ENCODE peak calls at places on chromosomes 16 and 17, in seven cellular contexts. W is HepG2, T is stomach, X is prostate gland, U is GM23338, I is HCT116, E is H1. S is an unnamed sample.

GRCh38 chr16:27843800-27844199 is 219.7 kb downstream of the GSG1L start:
- DNase-seq in W (no peak), T (no peak), X (no peak), U (no peak), I (no peak), E (no peak), S (no peak)

GRCh38 chr16:2223375-2224182 is at the start of gene E4F1:
- DNase-seq in W (peak; percentile 97), T (peak; percentile 100), X (peak; percentile 99), U (peak; percentile 100), I (peak; percentile 99), E (peak; percentile 99), S (peak; percentile 100)

GRCh38 chr17:67194134-67194533 is 50.9 kb downstream of the HELZ start:
- DNase-seq in W (peak; percentile 50), T (no peak), X (no peak), U (peak; percentile 9), I (no peak), E (no peak), S (no peak)

GRCh38 chr17:37220609-37220953 is 155.2 kb upstream of the C17orf78 start:
- DNase-seq in W (no peak), T (no peak), X (no peak), U (peak; percentile 60), I (peak; percentile 2), E (no peak), S (no peak)

GRCh38 chr16:31708348-31708747 is 165.3 kb upstream of the ZNF267 start:
- DNase-seq in W (no peak), T (no peak), X (no peak), U (no peak), I (no peak), E (no peak), S (no peak)

GRCh38 chr17:55710829-55711496 is 11.7 kb downstream of the TMEM100 start:
- DNase-seq in W (no peak), T (no peak), X (no peak), U (no peak), I (no peak), E (no peak), S (no peak)

GRCh38 chr16:55120408-55120807 is 189.7 kb downstream of the IRX5 start:
- DNase-seq in W (peak; percentile 9), T (no peak), X (no peak), U (peak; percentile 27), I (no peak), E (no peak), S (no peak)

GRCh38 chr17:47275245-47275984 is 21.8 kb downstream of the ITGB3 start:
- DNase-seq in W (no peak), T (peak; percentile 66), X (peak; percentile 46), U (peak; percentile 71), I (no peak), E (peak; percentile 80), S (no peak)

GRCh38 chr16:80778707-80779106 is 25.7 kb downstream of the CDYL2 start:
- DNase-seq in W (no peak), T (no peak), X (no peak), U (no peak), I (no peak), E (no peak), S (no peak)

GRCh38 chr16:68444058-68444657 is 4.2 kb downstream of the SMPD3 start:
- DNase-seq in W (peak; percentile 43), T (peak; percentile 52), X (no peak), U (peak; percentile 84), I (no peak), E (peak; percentile 77), S (peak; percentile 14)

GRCh38 chr16:20941635-20941926 is 41.0 kb downstream of the LYRM1 start:
- DNase-seq in W (no peak), T (no peak), X (no peak), U (no peak), I (no peak), E (no peak), S (no peak)

GRCh38 chr17:82649501-82650261 is 1.4 kb upstream of the WDR45B start:
- DNase-seq in W (no peak), T (no peak), X (no peak), U (no peak), I (no peak), E (no peak), S (no peak)

GRCh38 chr16:30527635-30528178 is 1.3 kb upstream of the ZNF768 start:
- DNase-seq in W (no peak), T (peak; percentile 36), X (peak; percentile 75), U (peak; percentile 65), I (no peak), E (no peak), S (no peak)

GRCh38 chr16:82655315-82655714 is 28.5 kb downstream of the CDH13 start:
- DNase-seq in W (no peak), T (peak; percentile 36), X (no peak), U (no peak), I (no peak), E (no peak), S (no peak)

GRCh38 chr17:77352996-77353395 is 212.2 kb downstream of the SEC14L1 start:
- DNase-seq in W (no peak), T (peak; percentile 4), X (no peak), U (no peak), I (no peak), E (no peak), S (no peak)

GRCh38 chr17:29115906-29116651 is 64.1 kb downstream of the MYO18A start:
- DNase-seq in W (peak; percentile 36), T (no peak), X (no peak), U (peak; percentile 93), I (peak; percentile 35), E (peak; percentile 79), S (no peak)

GRCh38 chr17:1067282-1067956 is 70.5 kb downstream of the TIMM22 start:
- DNase-seq in W (peak; percentile 86), T (peak; percentile 54), X (no peak), U (no peak), I (no peak), E (no peak), S (no peak)

GRCh38 chr17:73455050-73455687 is 143.4 kb upstream of the CDC42EP4 start:
- DNase-seq in W (no peak), T (peak; percentile 46), X (peak; percentile 61), U (no peak), I (no peak), E (no peak), S (no peak)

GRCh38 chr16:56800355-56800754 is 64.7 kb upstream of the SLC12A3 start:
- DNase-seq in W (peak; percentile 80), T (no peak), X (no peak), U (no peak), I (no peak), E (no peak), S (no peak)

GRCh38 chr16:57791903-57792461 is 10.3 kb downstream of the KIFC3 start:
- DNase-seq in W (no peak), T (no peak), X (no peak), U (no peak), I (no peak), E (no peak), S (no peak)

GRCh38 chr16:27383511-27384243 is 18.3 kb upstream of the IL21R start:
- DNase-seq in W (no peak), T (no peak), X (no peak), U (no peak), I (no peak), E (no peak), S (peak; percentile 96)

GRCh38 chr16:86587487-86587886 is 9.1 kb downstream of the FOXL1 start:
- DNase-seq in W (no peak), T (no peak), X (no peak), U (no peak), I (no peak), E (no peak), S (no peak)

GRCh38 chr16:68901910-68902309 is 58.6 kb downstream of the TANGO6 start:
- DNase-seq in W (no peak), T (no peak), X (no peak), U (peak; percentile 43), I (no peak), E (no peak), S (no peak)

GRCh38 chr17:61738249-61738648 is 125.1 kb downstream of the BRIP1 start:
- DNase-seq in W (no peak), T (no peak), X (no peak), U (no peak), I (no peak), E (no peak), S (no peak)

GRCh38 chr16:71837150-71837549 is 8.6 kb upstream of the ATXN1L start:
- DNase-seq in W (no peak), T (no peak), X (no peak), U (no peak), I (no peak), E (no peak), S (no peak)
- TF ChIP-seq POLR2AphosphoS5 in W (no peak), T (no peak), X (no peak), U (no peak), I (no peak), E (no peak), S (no peak)

DNA sequence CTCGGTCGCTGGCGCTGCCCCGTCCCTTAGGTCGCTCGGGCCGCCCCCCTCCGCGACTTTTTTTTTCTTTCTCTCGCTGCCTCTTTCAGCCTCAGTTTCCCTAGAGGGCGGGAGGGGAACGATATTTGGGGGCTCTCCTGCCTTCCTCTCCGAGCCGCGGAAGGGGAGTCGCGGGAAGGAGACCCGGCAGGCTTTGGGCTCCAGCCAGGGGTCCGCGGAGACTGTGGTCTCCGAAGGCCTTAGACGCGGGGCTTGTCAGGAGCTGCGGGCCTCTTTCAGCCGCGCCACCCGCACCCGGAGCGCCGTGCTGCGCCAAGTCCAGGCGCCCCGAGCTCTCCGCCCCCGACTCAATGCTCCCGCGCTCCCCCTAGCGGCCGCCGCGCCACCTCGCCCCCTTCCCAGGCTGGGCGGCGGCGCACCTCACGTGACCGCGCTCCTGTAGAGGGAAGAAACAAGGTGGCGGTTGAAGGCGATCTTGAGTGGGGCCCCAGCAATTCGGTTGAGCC is at the start of gene LRRC37B:
- DNase-seq in W (peak; percentile 68), T (peak; percentile 91), X (peak; percentile 89), U (peak; percentile 89), I (peak; percentile 42), E (peak; percentile 98), S (peak; percentile 91)
- H3K27ac ChIP-seq in W (peak within 1 kb of the TSS; percentile 23), T (peak within 1 kb of the TSS; percentile 88), X (peak within 1 kb of the TSS; percentile 85), U (peak within 1 kb of the TSS; percentile 39), I (peak within 1 kb of the TSS; percentile 63), E (peak within 1 kb of the TSS; percentile 35), S (peak within 1 kb of the TSS; percentile 73)

GRCh38 chr17:64309710-64310109 is 46.6 kb upstream of the TEX2 start:
- DNase-seq in W (no peak), T (no peak), X (no peak), U (no peak), I (no peak), E (no peak), S (no peak)

GRCh38 chr17:64313577-64313976 is 50.5 kb upstream of the TEX2 start:
- DNase-seq in W (no peak), T (no peak), X (no peak), U (no peak), I (no peak), E (no peak), S (no peak)

GRCh38 chr17:64318068-64318467 is 55.0 kb upstream of the TEX2 start:
- DNase-seq in W (no peak), T (no peak), X (no peak), U (no peak), I (no peak), E (no peak), S (no peak)

GRCh38 chr17:64319531-64319930 is 56.5 kb upstream of the TEX2 start:
- DNase-seq in W (no peak), T (no peak), X (no peak), U (no peak), I (no peak), E (no peak), S (no peak)

GRCh38 chr17:64315032-64315490 is 52.0 kb upstream of the TEX2 start:
- DNase-seq in W (no peak), T (peak; percentile 79), X (peak; percentile 67), U (no peak), I (no peak), E (no peak), S (no peak)
- TF ChIP-seq POLR2AphosphoS5 in W (no peak), T (peak; percentile 72), X (peak; percentile 70), U (no peak), I (no peak), E (no peak), S (no peak)

GRCh38 chr17:51034800-51035199 is 85.9 kb downstream of the SPAG9 start:
- DNase-seq in W (no peak), T (no peak), X (no peak), U (no peak), I (no peak), E (no peak), S (no peak)
- H3K27ac ChIP-seq in W (no peak overlapping the region), T (no peak overlapping the region), X (no peak overlapping the region), U (no peak overlapping the region), I (no peak overlapping the region), E (no peak overlapping the region), S (peak overlapping the region; percentile 52)